ENCODE peak calls at places on chromosome X, in six cellular contexts. B, C, D, J, U and P are unnamed samples.

GRCh38 chrX:34555481-34555880 is 101.6 kb downstream of the TMEM47 start:
- DNase-seq in B (no peak), C (no peak), D (no peak), J (no peak), U (no peak), P (no peak)

GRCh38 chrX:826448-826847 is 195.9 kb downstream of the SHOX start:
- DNase-seq in B (no peak), C (no peak), D (no peak), J (no peak), U (no peak), P (no peak)

GRCh38 chrX:132118361-132118760 is 9.5 kb downstream of the FRMD7 start:
- DNase-seq in B (no peak), C (no peak), D (no peak), J (no peak), U (no peak), P (no peak)

GRCh38 chrX:71618303-71618721 is at the start of gene CXCR3:
- DNase-seq in B (no peak), C (no peak), D (no peak), J (peak), U (no peak), P (no peak)

GRCh38 chrX:70168238-70169188 is 8.8 kb upstream of the DGAT2L6 start:
- DNase-seq in B (no peak), C (no peak), D (peak), J (no peak), U (no peak), P (peak)

GRCh38 chrX:49308604-49309269 is 5.3 kb downstream of the GAGE10 start:
- DNase-seq in B (no peak), C (no peak), D (peak), J (peak), U (no peak), P (peak)

GRCh38 chrX:78330540-78330939 is 3.1 kb upstream of the CYSLTR1 start:
- DNase-seq in B (no peak), C (no peak), D (no peak), J (no peak), U (no peak), P (no peak)

GRCh38 chrX:48573690-48574269 is 504 bp upstream of the RBM3 start:
- DNase-seq in B (peak), C (peak), D (peak), J (peak), U (no peak), P (no peak)

GRCh38 chrX:55342533-55343501 is 78.1 kb upstream of the PAGE3 start:
- DNase-seq in B (no peak), C (peak), D (peak), J (no peak), U (no peak), P (peak)

GRCh38 chrX:105475801-105476200 is 255.3 kb upstream of the TEX13A start:
- DNase-seq in B (no peak), C (no peak), D (no peak), J (no peak), U (no peak), P (no peak)

GRCh38 chrX:17007134-17007768 is 60.8 kb downstream of the REPS2 start:
- DNase-seq in B (no peak), C (no peak), D (no peak), J (no peak), U (no peak), P (peak)

GRCh38 chrX:141642979-141643378 is 53.5 kb downstream of the SPANXA2 start:
- DNase-seq in B (no peak), C (no peak), D (no peak), J (no peak), U (no peak), P (no peak)

GRCh38 chrX:53284684-53285447 is 3.5 kb upstream of the IQSEC2 start:
- DNase-seq in B (peak), C (peak), D (peak), J (peak), U (no peak), P (peak)

GRCh38 chrX:9948406-9948805 is 18.8 kb upstream of the CLDN34 start:
- DNase-seq in B (no peak), C (no peak), D (no peak), J (no peak), U (no peak), P (no peak)

GRCh38 chrX:134695999-134696398 is 37.7 kb upstream of the PLAC1 start:
- DNase-seq in B (no peak), C (no peak), D (no peak), J (no peak), U (no peak), P (no peak)

GRCh38 chrX:129632443-129632842 is 22.3 kb downstream of the APLN start:
- DNase-seq in B (no peak), C (no peak), D (no peak), J (no peak), U (no peak), P (no peak)

GRCh38 chrX:87299563-87300160 is 217.9 kb upstream of the KLHL4 start:
- DNase-seq in B (no peak), C (no peak), D (no peak), J (no peak), U (no peak), P (no peak)

GRCh38 chrX:20309796-20310195 is 43.1 kb upstream of the RPS6KA3 start:
- DNase-seq in B (no peak), C (no peak), D (no peak), J (no peak), U (no peak), P (no peak)

GRCh38 chrX:86263526-86263925 is 115.3 kb downstream of the DACH2 start:
- DNase-seq in B (no peak), C (no peak), D (no peak), J (no peak), U (no peak), P (no peak)

GRCh38 chrX:100680756-100681155 is 36.8 kb downstream of the SRPX2 start:
- DNase-seq in B (no peak), C (no peak), D (no peak), J (no peak), U (no peak), P (no peak)

GRCh38 chrX:18875256-18875878 is 108.5 kb downstream of the PHKA2 start:
- DNase-seq in B (no peak), C (no peak), D (no peak), J (no peak), U (no peak), P (no peak)

GRCh38 chrX:1316527-1316926 is 20.1 kb upstream of the IL3RA start:
- DNase-seq in B (peak), C (peak), D (peak), J (peak), U (peak), P (no peak)

GRCh38 chrX:129659861-129660260 is 5.1 kb upstream of the APLN start:
- DNase-seq in B (no peak), C (no peak), D (no peak), J (no peak), U (no peak), P (no peak)

GRCh38 chrX:128518508-128518907 is 466.3 kb upstream of the ACTRT1 start:
- DNase-seq in B (no peak), C (no peak), D (no peak), J (no peak), U (no peak), P (no peak)

GRCh38 chrX:40078489-40079288 is 19.1 kb downstream of the BCOR start:
- DNase-seq in B (no peak), C (no peak), D (no peak), J (no peak), U (no peak), P (no peak)

GRCh38 chrX:135477576-135477975 is 42.9 kb upstream of the INTS6L start:
- DNase-seq in B (peak), C (peak), D (peak), J (peak), U (peak), P (peak)

GRCh38 chrX:70128071-70128470 is 5.2 kb upstream of the IGBP1 start:
- DNase-seq in B (no peak), C (no peak), D (no peak), J (no peak), U (no peak), P (no peak)

GRCh38 chrX:46268429-46268828 is 276.8 kb downstream of the ZNF674 start:
- DNase-seq in B (no peak), C (no peak), D (no peak), J (no peak), U (no peak), P (peak)

GRCh38 chrX:56319165-56319564 is 87.0 kb downstream of the KLF8 start:
- DNase-seq in B (no peak), C (no peak), D (no peak), J (no peak), U (no peak), P (no peak)

GRCh38 chrX:138710311-138710791 is 1.2 kb downstream of the FGF13 start:
- DNase-seq in B (no peak), C (no peak), D (peak), J (peak), U (no peak), P (no peak)

GRCh38 chrX:20796450-20796849 is 529.7 kb upstream of the RPS6KA3 start:
- DNase-seq in B (no peak), C (no peak), D (no peak), J (no peak), U (no peak), P (no peak)

GRCh38 chrX:65609237-65609636 is 58.2 kb upstream of the MSN start:
- DNase-seq in B (no peak), C (no peak), D (no peak), J (no peak), U (no peak), P (no peak)

GRCh38 chrX:115393271-115393670 is 103.8 kb downstream of the LUZP4 start:
- DNase-seq in B (no peak), C (no peak), D (no peak), J (no peak), U (no peak), P (no peak)

GRCh38 chrX:46326161-46326560 is 219.1 kb downstream of the ZNF674 start:
- DNase-seq in B (no peak), C (no peak), D (no peak), J (no peak), U (no peak), P (no peak)

GRCh38 chrX:3393168-3393567 is 46.7 kb upstream of the MXRA5 start:
- DNase-seq in B (no peak), C (no peak), D (no peak), J (no peak), U (no peak), P (peak)

GRCh38 chrX:130990723-130991122 is 67.4 kb upstream of the ARHGAP36 start:
- DNase-seq in B (no peak), C (no peak), D (no peak), J (no peak), U (no peak), P (no peak)

GRCh38 chrX:129013574-129013973 is 509.7 kb downstream of the SMARCA1 start:
- DNase-seq in B (no peak), C (no peak), D (no peak), J (no peak), U (no peak), P (no peak)

GRCh38 chrX:13123247-13123856 is 78.9 kb upstream of the FAM9C start:
- DNase-seq in B (no peak), C (no peak), D (no peak), J (no peak), U (no peak), P (no peak)
- H3K27ac ChIP-seq in B (no peak), C (peak), D (no peak), J (peak), U (peak), P (peak)

DNA sequence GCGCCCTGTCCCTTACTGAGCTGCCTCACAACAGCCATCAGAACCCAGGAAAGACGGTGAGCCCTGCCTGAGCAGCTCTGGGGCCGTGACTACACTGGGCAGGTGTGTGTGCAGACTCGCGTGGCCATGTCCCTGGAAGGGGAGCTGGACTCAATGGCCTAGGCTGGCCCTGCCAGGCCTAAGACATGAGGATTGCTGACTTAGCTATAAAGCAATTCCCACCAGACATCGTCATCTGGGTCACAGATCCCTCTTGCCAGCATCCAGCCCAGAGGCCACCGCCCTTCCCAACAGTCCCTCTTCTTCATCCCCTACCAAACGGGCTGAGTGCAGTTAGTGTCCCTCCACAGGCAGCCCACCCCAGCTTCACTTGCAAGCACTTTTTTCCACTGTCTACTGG is 3.7 kb downstream of the NAA10 start:
- DNase-seq in B (no peak), C (no peak), D (no peak), J (no peak), U (no peak), P (no peak)
- H3K27ac ChIP-seq in B (no peak), C (no peak), D (no peak), J (peak), U (no peak), P (no peak)

DNA sequence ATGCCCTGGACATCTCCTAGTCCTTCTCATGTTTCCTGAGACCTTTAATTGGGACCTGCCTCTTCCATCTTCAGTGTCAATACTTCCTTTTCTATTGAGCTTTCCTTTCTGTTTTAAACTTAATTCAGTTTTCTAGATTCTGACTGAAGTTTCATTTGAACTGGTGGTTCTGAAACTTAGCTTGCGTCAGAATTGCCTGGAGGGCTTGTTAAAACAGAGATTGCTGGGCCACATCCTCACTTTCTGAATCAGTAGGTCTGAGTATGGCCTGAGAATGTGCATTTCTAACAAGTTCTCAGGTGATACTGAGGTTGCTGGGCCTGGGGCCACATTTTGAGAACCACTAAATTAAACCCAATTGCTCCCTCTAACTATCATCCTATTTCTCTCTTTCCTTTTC is 152.1 kb upstream of the DGKK start:
- DNase-seq in B (no peak), C (no peak), D (no peak), J (no peak), U (no peak), P (no peak)
- H3K27ac ChIP-seq in B (no peak), C (no peak), D (no peak), J (no peak), U (no peak), P (no peak)

DNA sequence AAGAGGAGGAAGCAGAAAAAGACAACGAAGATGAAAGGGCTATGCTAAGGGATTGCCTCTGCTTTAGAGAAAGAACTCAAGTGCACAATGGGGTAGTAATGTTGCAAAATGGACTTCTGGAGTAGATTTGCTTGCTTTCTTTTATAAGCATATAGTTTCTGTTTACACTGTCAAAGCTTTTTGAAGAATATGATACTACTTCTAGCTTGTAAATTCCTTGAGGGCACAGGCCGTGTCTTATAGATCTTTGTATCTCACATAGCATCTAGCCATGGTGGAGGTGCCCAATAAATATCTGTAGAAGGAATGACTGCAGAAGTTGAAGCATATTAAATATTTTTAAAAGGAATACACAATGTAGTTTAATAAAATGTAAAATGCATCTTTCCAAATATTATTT is 147.8 kb upstream of the ZIC3 start:
- DNase-seq in B (no peak), C (no peak), D (no peak), J (no peak), U (no peak), P (no peak)
- H3K27ac ChIP-seq in B (no peak), C (no peak), D (no peak), J (no peak), U (no peak), P (no peak)

GRCh38 chrX:73903941-73904340 is 340.9 kb downstream of the CHIC1 start:
- DNase-seq in B (no peak), C (no peak), D (no peak), J (no peak), U (no peak), P (no peak)
- H3K27ac ChIP-seq in B (no peak), C (no peak), D (no peak), J (no peak), U (no peak), P (no peak)

DNA sequence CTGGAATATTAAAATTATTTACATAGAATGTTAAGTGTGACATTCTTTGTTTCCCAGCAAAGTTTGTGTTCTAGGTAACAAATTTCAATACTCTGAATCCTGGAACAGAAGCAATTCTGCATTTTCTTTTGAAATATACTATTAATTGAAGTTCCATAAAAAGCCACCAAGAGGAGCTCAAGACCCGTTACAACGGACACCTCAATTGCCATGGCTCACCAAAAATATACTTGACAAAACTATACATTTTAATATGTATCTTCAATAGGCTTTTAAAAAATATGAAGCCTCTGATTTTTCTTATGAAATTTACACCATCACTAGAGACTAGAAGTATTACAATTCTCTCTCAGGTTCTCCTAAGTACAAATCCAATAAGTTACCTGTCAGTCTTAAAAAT is 111.4 kb downstream of the NYX start:
- DNase-seq in B (no peak), C (no peak), D (no peak), J (no peak), U (no peak), P (peak)
- H3K27ac ChIP-seq in B (no peak), C (no peak), D (no peak), J (no peak), U (no peak), P (no peak)